ENCODE peak calls at places on chromosomes 13 and 19, in six cellular contexts. L, P, C, Y, E and F are unnamed samples.

GRCh38 chr13:48570225-48570828 is 37.4 kb upstream of the RCBTB2 start:
- DNase-seq in L (no peak), P (no peak), C (no peak), Y (no peak), E (no peak), F (no peak)

GRCh38 chr13:30196025-30196424 is 111.3 kb downstream of the KATNAL1 start:
- DNase-seq in E (no peak), C (peak; percentile 68), P (peak; percentile 33), L (no peak), Y (no peak), F (peak; percentile 56)

GRCh38 chr13:44870456-44870929 is 118.8 kb downstream of the NUFIP1 start:
- DNase-seq in L (peak; percentile 63), P (no peak), E (no peak), C (no peak), Y (peak; percentile 71), F (no peak)

GRCh38 chr19:8304841-8305621 is 3.1 kb downstream of the CD320 start:
- DNase-seq in L (peak; percentile 25), Y (peak; percentile 31), E (peak; percentile 56), C (peak; percentile 94), P (peak; percentile 35), F (no peak)

GRCh38 chr13:82878536-82878935 is 1003.7 kb downstream of the SLITRK1 start:
- DNase-seq in P (no peak), Y (no peak), E (no peak), L (no peak), C (no peak), F (no peak)

GRCh38 chr19:13849991-13850909 is 26.7 kb upstream of the NANOS3 start:
- DNase-seq in C (peak; percentile 88), Y (peak; percentile 89), P (peak; percentile 90), E (peak; percentile 82), L (peak; percentile 82), F (peak; percentile 40)

GRCh38 chr13:42549555-42549941 is 24.4 kb upstream of the TNFSF11 start:
- DNase-seq in E (peak; percentile 9), Y (no peak), C (no peak), P (no peak), L (no peak), F (no peak)

GRCh38 chr13:75357576-75358295 is 124.2 kb downstream of the TBC1D4 start:
- DNase-seq in E (peak; percentile 68), L (no peak), Y (peak; percentile 36), P (peak; percentile 46), C (peak; percentile 83), F (peak; percentile 41)

GRCh38 chr13:83184819-83185218 is 697.5 kb downstream of the SLITRK1 start:
- DNase-seq in E (no peak), P (no peak), Y (no peak), C (no peak), L (no peak), F (no peak)